ENCODE peak calls at places on chromosomes 5 and 9, in ten cellular contexts. B is dorsolateral prefrontal cortex; D is activated CD4-positive, alpha-beta T cell treated with anti-CD3 and anti-CD28 coated beads for 24 hours; E is RPMI7951; M is dermis blood vessel endothelial cell; R is stimulated activated CD8-positive, alpha-beta memory T cell treated with anti-CD3 and anti-CD28 coated beads, Interleukin-7, amount 100 ng/mL, for 4 hours; C is psoas muscle; G is stimulated activated CD4-positive, alpha-beta T cell treated with anti-CD3 and anti-CD28 coated beads, TNF-alpha, amount 100 ng/mL, for 4 hours; W is lower lobe of right lung; V is hippocampal formation. X is an unnamed sample.

GRCh38 chr9:91803143-91803940 is 146.7 kb downstream of the ROR2 start:
- DNase-seq in B (no peak), D (no peak), E (peak), M (no peak), R (no peak), C (no peak), G (no peak), W (no peak), V (no peak), X (no peak)

GRCh38 chr5:80975065-80975464 is 14.9 kb downstream of the RASGRF2 start:
- DNase-seq in B (no peak), D (no peak), E (no peak), M (no peak), R (no peak), C (no peak), G (no peak), W (no peak), V (no peak), X (no peak)

GRCh38 chr9:137647096-137647709 is 28.4 kb downstream of the EHMT1 start:
- DNase-seq in B (no peak), D (no peak), E (no peak), M (no peak), R (no peak), C (no peak), G (no peak), W (no peak), V (no peak), X (no peak)

GRCh38 chr5:42495908-42496307 is 72.7 kb downstream of the GHR start:
- DNase-seq in B (no peak), D (no peak), E (no peak), M (no peak), R (no peak), C (no peak), G (no peak), W (no peak), V (no peak), X (no peak)

GRCh38 chr5:9015250-9015936 is 530.5 kb downstream of the SEMA5A start:
- DNase-seq in B (no peak), D (no peak), E (peak), M (no peak), R (no peak), C (no peak), G (no peak), W (no peak), V (no peak), X (no peak)

GRCh38 chr9:89375181-89375760 is 57.0 kb downstream of the SECISBP2 start:
- DNase-seq in B (no peak), D (no peak), E (no peak), M (peak), R (no peak), C (no peak), G (no peak), W (no peak), V (no peak), X (no peak)

GRCh38 chr5:171495122-171495700 is 75.8 kb downstream of the FGF18 start:
- DNase-seq in B (no peak), D (no peak), E (peak), M (no peak), R (no peak), C (no peak), G (no peak), W (no peak), V (no peak), X (no peak)

GRCh38 chr5:146722361-146722779 is 156.2 kb downstream of the PPP2R2B start:
- DNase-seq in B (no peak), D (no peak), E (no peak), M (no peak), R (no peak), C (no peak), G (no peak), W (no peak), V (no peak), X (no peak)

GRCh38 chr5:105953616-105954015 is 1717.1 kb downstream of the EFNA5 start:
- DNase-seq in B (no peak), D (no peak), E (no peak), M (no peak), R (no peak), C (no peak), G (no peak), W (no peak), V (no peak), X (peak)

GRCh38 chr5:22514231-22514630 is 338.9 kb downstream of the CDH12 start:
- DNase-seq in B (no peak), D (no peak), E (no peak), M (no peak), R (no peak), C (no peak), G (no peak), W (no peak), V (no peak), X (no peak)

GRCh38 chr5:181221105-181221791 is 1.8 kb upstream of the TRIM41 start:
- DNase-seq in B (no peak), D (no peak), E (peak), M (no peak), R (peak), C (no peak), G (no peak), W (no peak), V (no peak), X (no peak)

GRCh38 chr9:129482521-129483466 is 138.1 kb downstream of the C9orf50 start:
- DNase-seq in B (peak), D (no peak), E (peak), M (peak), R (no peak), C (peak), G (no peak), W (peak), V (peak), X (peak)

GRCh38 chr5:106171708-106172107 is 1499.0 kb downstream of the EFNA5 start:
- DNase-seq in B (no peak), D (no peak), E (no peak), M (no peak), R (no peak), C (no peak), G (no peak), W (no peak), V (no peak), X (no peak)

GRCh38 chr5:151005975-151006576 is 14.3 kb upstream of the GPX3 start:
- DNase-seq in B (no peak), D (no peak), E (peak), M (no peak), R (no peak), C (peak), G (no peak), W (peak), V (no peak), X (no peak)

GRCh38 chr5:133698646-133699526 is 86.5 kb upstream of the FSTL4 start:
- DNase-seq in B (no peak), D (no peak), E (no peak), M (no peak), R (no peak), C (no peak), G (no peak), W (no peak), V (no peak), X (no peak)

GRCh38 chr5:44332360-44332971 is 56.8 kb downstream of the FGF10 start:
- DNase-seq in B (no peak), D (no peak), E (peak), M (peak), R (no peak), C (no peak), G (no peak), W (no peak), V (no peak), X (peak)

GRCh38 chr5:135441919-135442318 is 5.2 kb downstream of the DCANP1 start:
- DNase-seq in B (no peak), D (no peak), E (no peak), M (no peak), R (no peak), C (no peak), G (no peak), W (no peak), V (no peak), X (no peak)

GRCh38 chr9:112925058-112925641 is 34.5 kb upstream of the SLC46A2 start:
- DNase-seq in B (no peak), D (no peak), E (peak), M (peak), R (no peak), C (no peak), G (no peak), W (no peak), V (peak), X (peak)

GRCh38 chr9:89482056-89482784 is 15.7 kb downstream of the SEMA4D start:
- DNase-seq in B (peak), D (no peak), E (no peak), M (no peak), R (no peak), C (no peak), G (no peak), W (no peak), V (peak), X (no peak)

GRCh38 chr5:113293068-113293571 is 141.7 kb downstream of the TSSK1B start:
- DNase-seq in B (no peak), D (no peak), E (peak), M (peak), R (no peak), C (no peak), G (no peak), W (no peak), V (no peak), X (no peak)

GRCh38 chr9:2732492-2732891 is 15.2 kb downstream of the KCNV2 start:
- DNase-seq in B (no peak), D (no peak), E (no peak), M (no peak), R (no peak), C (no peak), G (no peak), W (no peak), V (no peak), X (no peak)

GRCh38 chr9:18438951-18439350 is 35.0 kb upstream of the ADAMTSL1 start:
- DNase-seq in B (no peak), D (no peak), E (no peak), M (peak), R (no peak), C (no peak), G (no peak), W (no peak), V (no peak), X (no peak)

GRCh38 chr5:170491479-170491878 is 12.3 kb upstream of the KCNIP1 start:
- DNase-seq in B (no peak), D (no peak), E (peak), M (peak), R (no peak), C (no peak), G (no peak), W (no peak), V (no peak), X (no peak)

GRCh38 chr9:107218834-107219485 is 64.1 kb upstream of the RAD23B start:
- DNase-seq in B (no peak), D (no peak), E (no peak), M (no peak), R (no peak), C (no peak), G (no peak), W (no peak), V (no peak), X (no peak)

GRCh38 chr9:12702160-12702758 is 9.1 kb downstream of the TYRP1 start:
- DNase-seq in B (no peak), D (no peak), E (peak), M (peak), R (no peak), C (peak), G (no peak), W (peak), V (no peak), X (no peak)

GRCh38 chr5:177968661-177969211 is 27.3 kb downstream of the PROP1 start:
- DNase-seq in B (no peak), D (no peak), E (no peak), M (no peak), R (no peak), C (no peak), G (no peak), W (no peak), V (no peak), X (no peak)

GRCh38 chr5:30499402-30499801 is 694.1 kb upstream of the CDH6 start:
- DNase-seq in B (no peak), D (no peak), E (no peak), M (no peak), R (no peak), C (no peak), G (no peak), W (no peak), V (no peak), X (no peak)

GRCh38 chr5:76547242-76547890 is 75.8 kb downstream of the F2RL2 start:
- DNase-seq in B (no peak), D (no peak), E (no peak), M (no peak), R (no peak), C (no peak), G (no peak), W (no peak), V (no peak), X (no peak)

GRCh38 chr5:65203746-65204145 is 278.0 kb downstream of the ADAMTS6 start:
- DNase-seq in B (no peak), D (no peak), E (peak), M (no peak), R (no peak), C (no peak), G (no peak), W (no peak), V (no peak), X (no peak)

GRCh38 chr9:125747053-125747764 is at the start of gene PBX3:
- DNase-seq in B (no peak), D (peak), E (peak), M (peak), R (peak), C (peak), G (peak), W (peak), V (peak), X (peak)

GRCh38 chr5:152505442-152506042 is 100.5 kb upstream of the NMUR2 start:
- DNase-seq in B (peak), D (peak), E (peak), M (peak), R (no peak), C (peak), G (no peak), W (no peak), V (peak), X (peak)

GRCh38 chr9:38309324-38310195 is 82.9 kb upstream of the ALDH1B1 start:
- DNase-seq in B (no peak), D (no peak), E (peak), M (no peak), R (no peak), C (no peak), G (no peak), W (no peak), V (no peak), X (no peak)

X was measured in NCI-H1105 treated with DMSO at 0.1 percent for 48 hours.